ENCODE peak calls at places on chromosomes 6 and 20, in nine cellular contexts. B is H9, M is cardiac fibroblast, V is pancreas, P is AG04449, N is Calu3, H is AG09319, X is fibroblast of lung, Q is IMR-90. D is an unnamed sample.

GRCh38 chr6:43803783-43804549 is 34.0 kb downstream of the VEGFA start:
- DNase-seq in B (no peak), M (peak; percentile 26), V (no peak), P (no peak), N (peak; percentile 84), H (no peak), X (no peak), Q (peak; percentile 36), D (peak; percentile 47)

GRCh38 chr6:98695076-98695816 is 139.1 kb upstream of the POU3F2 start:
- DNase-seq in B (no peak), M (no peak), V (no peak), P (no peak), N (no peak), H (no peak), X (no peak), Q (no peak), D (no peak)

GRCh38 chr20:39876974-39877615 is 811.9 kb downstream of the MAFB start:
- DNase-seq in B (no peak), M (no peak), V (no peak), P (no peak), N (no peak), H (no peak), X (no peak), Q (no peak), D (no peak)

GRCh38 chr20:12069181-12069580 is 151.5 kb downstream of the BTBD3 start:
- DNase-seq in B (no peak), M (no peak), V (no peak), P (no peak), N (no peak), H (no peak), X (no peak), Q (no peak), D (no peak)

GRCh38 chr6:131683479-131683878 is 17.7 kb downstream of the OR2A4 start:
- DNase-seq in B (no peak), M (no peak), V (no peak), P (no peak), N (no peak), H (no peak), X (no peak), Q (no peak), D (no peak)

GRCh38 chr20:1827974-1828785 is 67.0 kb upstream of the SIRPA start:
- DNase-seq in B (no peak), M (peak; percentile 60), V (no peak), P (no peak), N (peak; percentile 80), H (no peak), X (no peak), Q (no peak), D (peak; percentile 65)

GRCh38 chr6:147448212-147448611 is 60.3 kb upstream of the SAMD5 start:
- DNase-seq in B (peak; percentile 99), M (no peak), V (no peak), P (no peak), N (no peak), H (no peak), X (no peak), Q (no peak), D (no peak)

GRCh38 chr20:54475334-54476287 is at the start of gene DOK5:
- DNase-seq in B (peak; percentile 64), M (peak; percentile 81), V (peak; percentile 50), P (no peak), N (peak; percentile 41), H (peak; percentile 8), X (peak; percentile 54), Q (peak; percentile 12), D (peak; percentile 8)

GRCh38 chr6:163878656-163879055 is 464.1 kb downstream of the QKI start:
- DNase-seq in B (no peak), M (no peak), V (no peak), P (no peak), N (no peak), H (no peak), X (no peak), Q (no peak), D (no peak)

GRCh38 chr6:37517411-37517812 is 17.7 kb upstream of the CCDC167 start:
- DNase-seq in B (no peak), M (no peak), V (no peak), P (no peak), N (no peak), H (no peak), X (peak; percentile 26), Q (no peak), D (peak; percentile 31)

GRCh38 chr6:166443166-166443565 is 60.4 kb upstream of the MPC1 start:
- DNase-seq in B (no peak), M (no peak), V (no peak), P (no peak), N (no peak), H (no peak), X (no peak), Q (no peak), D (no peak)

GRCh38 chr6:142842423-142843261 is 102.3 kb downstream of the HIVEP2 start:
- DNase-seq in B (no peak), M (peak; percentile 46), V (no peak), P (no peak), N (no peak), H (no peak), X (peak; percentile 34), Q (peak; percentile 57), D (no peak)

GRCh38 chr6:55882731-55883595 is 7.6 kb upstream of the BMP5 start:
- DNase-seq in B (no peak), M (peak; percentile 77), V (no peak), P (peak; percentile 23), N (no peak), H (peak; percentile 40), X (peak; percentile 87), Q (peak; percentile 84), D (no peak)

GRCh38 chr6:15266423-15266996 is 20.6 kb downstream of the JARID2 start:
- DNase-seq in B (no peak), M (peak; percentile 51), V (no peak), P (no peak), N (no peak), H (no peak), X (no peak), Q (no peak), D (no peak)

GRCh38 chr6:125843593-125843992 is 52.8 kb downstream of the NCOA7 start:
- DNase-seq in B (no peak), M (no peak), V (no peak), P (no peak), N (no peak), H (no peak), X (no peak), Q (no peak), D (no peak)

GRCh38 chr6:109343518-109343917 is 38.7 kb downstream of the CD164 start:
- DNase-seq in B (no peak), M (no peak), V (no peak), P (no peak), N (no peak), H (no peak), X (no peak), Q (no peak), D (no peak)

GRCh38 chr6:56490994-56491393 is 151.7 kb downstream of the DST start:
- DNase-seq in B (no peak), M (peak; percentile 36), V (no peak), P (no peak), N (no peak), H (no peak), X (peak; percentile 77), Q (peak; percentile 44), D (no peak)

GRCh38 chr6:2855061-2855519 is 13.4 kb upstream of the SERPINB1 start:
- DNase-seq in B (no peak), M (peak; percentile 78), V (no peak), P (no peak), N (no peak), H (no peak), X (no peak), Q (no peak), D (no peak)

GRCh38 chr6:87682310-87682709 is 19.7 kb downstream of the AKIRIN2 start:
- DNase-seq in B (no peak), M (no peak), V (no peak), P (no peak), N (no peak), H (no peak), X (no peak), Q (no peak), D (no peak)

GRCh38 chr20:23078994-23079364 is 7.1 kb downstream of the CD93 start:
- DNase-seq in B (peak; percentile 64), M (no peak), V (no peak), P (no peak), N (no peak), H (no peak), X (no peak), Q (no peak), D (no peak)
- TF ChIP-seq CTCF in B (peak; percentile 81), M (peak; percentile 9), V (no peak), P (no peak), N (no peak), H (peak; percentile 10), X (peak; percentile 2), Q (peak; percentile 8), D (no peak)

GRCh38 chr6:11710221-11710836 is 68.3 kb downstream of the ADTRP start:
- DNase-seq in B (no peak), M (no peak), V (no peak), P (no peak), N (no peak), H (no peak), X (no peak), Q (peak; percentile 43), D (no peak)
- TF ChIP-seq CTCF in B (no peak), M (no peak), V (no peak), P (no peak), N (no peak), H (no peak), X (no peak), Q (no peak), D (no peak)

GRCh38 chr20:37283530-37284195 is 5.8 kb upstream of the MANBAL start:
- DNase-seq in B (no peak), M (no peak), V (no peak), P (no peak), N (no peak), H (no peak), X (no peak), Q (no peak), D (no peak)

GRCh38 chr20:37284691-37285124 is 4.7 kb upstream of the MANBAL start:
- DNase-seq in B (no peak), M (no peak), V (no peak), P (no peak), N (no peak), H (no peak), X (no peak), Q (no peak), D (no peak)

GRCh38 chr20:37285664-37286374 is 3.6 kb upstream of the MANBAL start:
- DNase-seq in B (no peak), M (no peak), V (no peak), P (no peak), N (no peak), H (no peak), X (no peak), Q (no peak), D (no peak)

GRCh38 chr20:37279820-37280219 is 9.6 kb upstream of the MANBAL start:
- DNase-seq in B (no peak), M (no peak), V (no peak), P (no peak), N (no peak), H (no peak), X (no peak), Q (no peak), D (no peak)

GRCh38 chr20:37282558-37282957 is 6.9 kb upstream of the MANBAL start:
- DNase-seq in B (no peak), M (peak; percentile 84), V (no peak), P (no peak), N (no peak), H (no peak), X (peak; percentile 80), Q (peak; percentile 81), D (peak; percentile 19)
- TF ChIP-seq CTCF in B (peak; percentile 52), M (peak; percentile 63), V (no peak), P (peak; percentile 57), N (peak; percentile 22), H (peak; percentile 69), X (peak; percentile 70), Q (peak; percentile 86), D (peak; percentile 33)

GRCh38 chr6:35552285-35552917 is 39.7 kb upstream of the TULP1 start:
- DNase-seq in B (peak; percentile 75), M (no peak), V (no peak), P (no peak), N (peak; percentile 64), H (no peak), X (peak; percentile 57), Q (peak; percentile 35), D (peak; percentile 56)
- TF ChIP-seq CTCF in B (peak; percentile 97), M (peak; percentile 94), V (peak; percentile 79), P (peak; percentile 57), N (peak; percentile 89), H (peak; percentile 67), X (peak; percentile 70), Q (peak; percentile 67), D (peak; percentile 64)